ENCODE peak calls at places on chromosome 10, in four cellular contexts. One of them, this sample, is unnamed.
A peak's percentile ranks its signal among the peaks of the same experiment; 100 is the strongest.

GRCh38 chr10:118106426-118106825 is 59.7 kb upstream of the RAB11FIP2 start:
- DNase-seq in WTC11: peak; percentile 19
- DNase-seq in K562: peak; percentile 14
- DNase-seq in HepG2: peak; percentile 20
- DNase-seq in this sample: peak; percentile 39

GRCh38 chr10:20215547-20216152 is 399.4 kb downstream of the PLXDC2 start:
- DNase-seq in WTC11: peak; percentile 64
- DNase-seq in K562: no peak
- DNase-seq in HepG2: no peak
- DNase-seq in this sample: no peak

GRCh38 chr10:59276133-59276532 is 86.2 kb downstream of the FAM13C start:
- DNase-seq in WTC11: no peak
- DNase-seq in K562: no peak
- DNase-seq in HepG2: no peak
- DNase-seq in this sample: no peak

GRCh38 chr10:86979977-86980448 is 11.7 kb downstream of the ADIRF start:
- DNase-seq in WTC11: no peak
- DNase-seq in K562: no peak
- DNase-seq in HepG2: no peak
- DNase-seq in this sample: no peak

GRCh38 chr10:79219276-79219957 is 127.9 kb upstream of the PPIF start:
- DNase-seq in WTC11: no peak
- DNase-seq in K562: no peak
- DNase-seq in HepG2: no peak
- DNase-seq in this sample: no peak

GRCh38 chr10:71638577-71639411 is 80.8 kb downstream of the C10orf105 start:
- DNase-seq in WTC11: no peak
- DNase-seq in K562: peak; percentile 97
- DNase-seq in HepG2: peak; percentile 68
- DNase-seq in this sample: peak; percentile 57

GRCh38 chr10:5814110-5815107 is 1.2 kb upstream of the GDI2 start:
- DNase-seq in WTC11: no peak
- DNase-seq in K562: no peak
- DNase-seq in HepG2: no peak
- DNase-seq in this sample: no peak

GRCh38 chr10:112265745-112266144 is 17.5 kb upstream of the TECTB start:
- DNase-seq in WTC11: no peak
- DNase-seq in K562: no peak
- DNase-seq in HepG2: peak; percentile 85
- DNase-seq in this sample: no peak

GRCh38 chr10:61760943-61761824 is 98.5 kb downstream of the CABCOCO1 start:
- DNase-seq in WTC11: no peak
- DNase-seq in K562: no peak
- DNase-seq in HepG2: no peak
- DNase-seq in this sample: no peak

GRCh38 chr10:54607983-54608382 is 193.0 kb downstream of the PCDH15 start:
- DNase-seq in WTC11: peak; percentile 42
- DNase-seq in K562: no peak
- DNase-seq in HepG2: no peak
- DNase-seq in this sample: no peak

GRCh38 chr10:127679642-127680255 is 57.2 kb upstream of the FOXI2 start:
- DNase-seq in WTC11: peak; percentile 22
- DNase-seq in K562: no peak
- DNase-seq in HepG2: no peak
- DNase-seq in this sample: no peak

GRCh38 chr10:69374931-69375306 is 41.8 kb downstream of the TACR2 start:
- DNase-seq in WTC11: no peak
- DNase-seq in K562: no peak
- DNase-seq in HepG2: no peak
- DNase-seq in this sample: no peak

GRCh38 chr10:31808258-31809218 is 120.1 kb downstream of the ARHGAP12 start:
- DNase-seq in WTC11: no peak
- DNase-seq in K562: peak; percentile 5
- DNase-seq in HepG2: peak; percentile 21
- DNase-seq in this sample: peak; percentile 8
- TF ChIP-seq ELF4 in WTC11: no peak
- TF ChIP-seq ELF4 in K562: no peak
- TF ChIP-seq ELF4 in HepG2: no peak
- TF ChIP-seq ELF4 in this sample: no peak

DNA sequence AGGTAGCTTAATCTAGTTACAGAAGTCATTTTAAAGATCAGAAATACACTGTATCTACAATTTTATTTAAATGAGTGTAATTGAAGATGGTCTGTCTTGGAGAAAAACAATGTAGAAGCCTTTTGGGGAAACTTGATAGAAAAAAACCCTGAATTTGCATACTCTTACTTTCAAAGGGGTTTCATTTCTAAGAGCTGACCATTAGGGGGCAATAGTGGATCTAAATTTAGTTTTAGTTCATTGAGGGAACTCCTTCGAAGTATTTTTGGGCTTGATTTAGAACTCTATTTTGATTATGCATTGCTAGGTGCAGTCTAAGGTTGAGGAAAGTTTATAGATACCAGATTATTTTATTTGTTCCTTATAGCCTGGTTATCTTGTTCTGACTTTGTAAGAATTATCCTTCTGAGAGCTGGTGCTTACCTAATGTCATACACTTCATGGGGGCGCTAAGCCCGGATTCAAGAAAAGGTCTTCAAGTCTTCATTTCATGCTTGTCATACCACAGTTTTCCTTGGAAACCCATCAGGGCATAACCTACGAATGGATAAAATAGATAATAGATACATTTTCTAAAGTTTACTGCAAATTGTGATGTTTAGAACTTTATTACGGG is 69.1 kb upstream of the MXI1 start:
- DNase-seq in WTC11: no peak
- DNase-seq in K562: no peak
- DNase-seq in HepG2: peak; percentile 65
- DNase-seq in this sample: no peak
- TF ChIP-seq SP1 in WTC11: no peak
- TF ChIP-seq SP1 in K562: no peak
- TF ChIP-seq SP1 in HepG2: no peak
- TF ChIP-seq SP1 in this sample: no peak

DNA sequence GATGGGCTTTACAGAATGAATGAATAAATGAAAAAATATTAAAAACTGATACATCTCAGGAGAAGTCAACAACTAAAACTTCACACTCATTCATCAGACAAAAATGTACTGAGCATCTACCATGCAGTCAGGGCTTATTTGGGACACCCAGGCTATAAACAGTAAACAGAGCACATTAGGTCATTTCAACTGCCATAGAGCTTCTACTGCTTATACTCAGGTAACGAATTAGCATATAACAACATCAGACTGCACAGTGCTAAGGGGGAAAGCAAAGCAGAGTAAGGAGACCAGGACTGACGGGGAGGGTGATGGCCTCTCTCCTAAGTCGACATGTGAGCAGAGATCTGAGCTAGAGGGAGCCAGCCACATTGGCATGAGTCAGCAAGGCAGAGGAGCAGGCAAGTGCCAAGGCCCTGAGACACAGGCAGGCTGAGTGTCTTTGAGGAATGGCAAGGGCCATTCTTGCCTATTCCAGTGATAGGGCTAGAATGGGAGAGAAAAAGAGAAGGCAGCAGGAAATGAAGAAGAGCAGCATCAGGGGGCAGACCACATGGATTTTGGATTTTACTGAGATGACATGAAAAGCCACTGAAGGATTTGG is 528.9 kb downstream of the PARD3 start:
- DNase-seq in WTC11: no peak
- DNase-seq in K562: no peak
- DNase-seq in HepG2: no peak
- DNase-seq in this sample: no peak
- TF ChIP-seq ELF4 in WTC11: no peak
- TF ChIP-seq ELF4 in K562: no peak
- TF ChIP-seq ELF4 in HepG2: no peak
- TF ChIP-seq ELF4 in this sample: no peak

DNA sequence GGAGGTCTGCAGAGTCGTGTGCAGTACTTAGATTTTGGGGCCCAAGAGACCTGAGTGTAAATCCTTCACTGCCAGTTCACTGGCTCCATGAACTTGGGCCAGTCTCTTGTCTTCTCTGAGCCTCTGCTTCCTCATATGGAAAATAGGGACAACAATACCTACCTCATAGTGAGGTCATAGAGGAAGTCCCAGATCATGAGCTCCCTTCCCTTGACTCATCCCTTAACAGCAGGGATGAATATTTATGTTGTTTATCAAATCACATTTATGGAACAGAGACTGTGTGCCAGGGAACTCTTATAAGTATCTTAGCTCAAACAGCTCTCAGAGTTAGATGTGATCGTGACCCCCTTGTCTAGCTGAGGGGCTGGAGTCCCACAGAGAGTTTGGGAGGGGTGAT is 20.1 kb upstream of the ARHGAP22 start:
- DNase-seq in WTC11: no peak
- DNase-seq in K562: no peak
- DNase-seq in HepG2: no peak
- DNase-seq in this sample: no peak
- TF ChIP-seq SP1 in WTC11: no peak
- TF ChIP-seq SP1 in K562: no peak
- TF ChIP-seq SP1 in HepG2: no peak
- TF ChIP-seq SP1 in this sample: no peak

DNA sequence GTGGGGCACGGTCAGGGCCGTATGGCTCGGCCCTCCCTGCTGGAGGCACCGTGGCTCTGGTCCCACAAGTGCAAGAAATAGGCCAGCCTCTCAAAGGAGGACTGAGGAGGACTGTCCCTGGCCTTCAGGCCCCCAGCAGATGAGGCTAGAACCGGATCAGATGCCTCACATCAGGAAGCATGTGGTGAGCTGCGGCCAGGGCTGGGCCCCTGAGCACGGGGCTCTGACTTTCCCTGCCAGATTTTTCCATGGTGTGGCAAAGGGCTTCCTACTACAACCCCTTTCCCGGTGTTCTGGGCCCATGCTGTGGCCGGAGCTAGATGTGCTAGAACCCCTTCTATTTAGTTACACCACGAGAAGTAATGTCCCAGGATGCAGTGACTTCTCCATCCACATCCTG is 100.4 kb downstream of the TCERG1L start:
- DNase-seq in WTC11: no peak
- DNase-seq in K562: no peak
- DNase-seq in HepG2: no peak
- DNase-seq in this sample: no peak
- TF ChIP-seq ELF4 in WTC11: no peak
- TF ChIP-seq ELF4 in K562: no peak
- TF ChIP-seq ELF4 in HepG2: no peak
- TF ChIP-seq ELF4 in this sample: no peak

DNA sequence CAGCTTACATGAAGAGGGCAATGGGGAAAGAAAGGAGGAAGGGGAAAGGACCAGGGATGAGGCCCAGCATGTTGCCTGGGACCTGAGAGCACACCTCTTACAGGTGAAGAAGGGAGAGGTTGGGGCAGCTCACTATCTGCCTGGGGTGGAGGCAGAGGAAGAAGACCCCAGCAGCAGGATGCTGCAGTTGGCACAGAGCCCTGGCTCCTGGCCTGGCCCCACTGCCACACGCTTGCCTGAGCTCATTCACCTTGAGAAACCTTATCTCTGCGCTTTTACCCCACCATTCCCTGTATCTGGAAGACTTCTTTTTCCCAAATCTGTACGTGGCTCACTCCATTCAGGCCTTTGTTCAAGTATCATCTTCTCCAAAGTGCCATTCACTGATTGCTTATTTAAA is 147.8 kb upstream of the TMEM72 start:
- DNase-seq in WTC11: no peak
- DNase-seq in K562: no peak
- DNase-seq in HepG2: no peak
- DNase-seq in this sample: no peak
- TF ChIP-seq SP1 in WTC11: no peak
- TF ChIP-seq SP1 in K562: no peak
- TF ChIP-seq SP1 in HepG2: no peak
- TF ChIP-seq SP1 in this sample: no peak

DNA sequence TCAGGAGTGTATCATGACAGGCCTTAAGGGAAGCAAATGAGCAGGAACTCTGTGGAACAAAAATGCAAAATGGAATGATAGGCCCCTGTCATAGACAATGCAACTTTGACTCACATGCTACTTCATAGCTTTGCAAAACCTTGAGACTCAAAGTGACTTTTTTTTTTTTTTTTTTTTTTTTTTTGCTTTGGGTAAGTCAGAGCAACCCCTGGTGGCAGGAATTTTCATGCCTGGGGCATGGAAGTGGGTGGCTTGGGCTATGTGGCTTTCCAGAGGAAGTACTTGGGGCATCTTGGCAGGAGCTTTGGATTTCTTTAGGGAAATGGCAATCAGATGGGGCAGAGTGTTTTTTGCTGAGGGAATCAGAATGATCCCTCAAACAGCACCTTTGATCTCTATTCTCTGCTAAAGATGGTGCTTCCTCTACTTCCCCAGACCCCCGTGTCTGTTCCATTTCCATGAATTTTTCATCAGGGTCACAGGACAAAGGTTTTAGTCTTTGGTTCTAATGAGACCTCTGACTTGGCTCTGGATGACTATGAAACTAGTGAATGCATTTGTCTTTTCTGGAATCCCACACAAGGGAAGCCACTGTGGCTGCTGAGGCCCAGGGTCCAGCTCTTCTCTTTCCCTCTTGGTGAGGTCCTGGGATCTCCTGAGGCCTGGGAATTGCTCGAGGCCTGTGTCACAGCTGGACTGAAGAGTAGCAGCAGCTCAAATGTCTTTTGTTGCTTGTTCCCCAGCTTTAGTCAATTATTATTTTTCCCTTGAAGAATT is 62.8 kb downstream of the TACC2 start:
- DNase-seq in WTC11: peak; percentile 69
- DNase-seq in K562: peak; percentile 11
- DNase-seq in HepG2: peak; percentile 70
- DNase-seq in this sample: peak; percentile 60
- TF ChIP-seq ELF4 in WTC11: no peak
- TF ChIP-seq ELF4 in K562: no peak
- TF ChIP-seq ELF4 in HepG2: no peak
- TF ChIP-seq ELF4 in this sample: no peak

DNA sequence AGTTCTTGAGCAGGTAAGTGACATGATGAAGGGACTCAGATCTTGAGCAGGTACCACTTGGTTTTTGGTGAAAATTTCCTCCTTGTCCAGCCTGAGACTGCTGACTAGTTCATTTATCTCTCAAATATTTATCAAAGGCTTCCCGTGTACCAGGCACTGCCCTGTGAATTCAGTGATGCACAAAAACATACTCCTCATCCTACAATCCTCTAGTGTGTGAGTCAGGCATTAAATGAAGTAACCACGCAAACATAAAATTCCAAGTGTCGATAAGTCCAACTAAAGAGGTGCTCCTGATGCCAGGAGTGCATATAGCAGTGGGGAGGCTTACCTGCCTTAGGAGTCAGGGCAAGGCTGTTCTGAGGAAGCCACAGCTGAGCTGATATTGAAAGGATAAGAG is 41.5 kb upstream of the LBX1 start:
- DNase-seq in WTC11: no peak
- DNase-seq in K562: no peak
- DNase-seq in HepG2: no peak
- DNase-seq in this sample: no peak
- TF ChIP-seq SP1 in WTC11: no peak
- TF ChIP-seq SP1 in K562: no peak
- TF ChIP-seq SP1 in HepG2: no peak
- TF ChIP-seq SP1 in this sample: no peak

GRCh38 chr10:124706876-124707516 is 37.2 kb downstream of the FAM53B start:
- DNase-seq in WTC11: no peak
- DNase-seq in K562: no peak
- DNase-seq in HepG2: no peak
- DNase-seq in this sample: no peak
- TF ChIP-seq ELF4 in WTC11: no peak
- TF ChIP-seq ELF4 in K562: no peak
- TF ChIP-seq ELF4 in HepG2: no peak
- TF ChIP-seq ELF4 in this sample: no peak